ENCODE peak calls at places on chromosomes 16 and 17, in four cellular contexts. X is neuronal stem cell, M is H9, W is mesenchymal stem cell. T is an unnamed sample.

GRCh38 chr16:5678371-5678770 is 580.8 kb upstream of the EEF2KMT start:
- DNase-seq in X (peak), M (peak), W (no peak), T (peak)

GRCh38 chr16:66717112-66717675 is 20.7 kb upstream of the CMTM4 start:
- DNase-seq in X (no peak), M (peak), W (peak), T (no peak)

GRCh38 chr17:45234641-45235040 is 13.0 kb downstream of the FMNL1 start:
- DNase-seq in X (no peak), M (peak), W (no peak), T (no peak)

GRCh38 chr17:9566067-9566466 is 9.6 kb downstream of the STX8 start:
- DNase-seq in X (no peak), M (no peak), W (no peak), T (no peak)

GRCh38 chr16:69870761-69871160 is 80.4 kb upstream of the CLEC18A start:
- DNase-seq in X (no peak), M (no peak), W (no peak), T (no peak)

GRCh38 chr17:39240631-39241030 is 14.9 kb upstream of the STAC2 start:
- DNase-seq in X (no peak), M (no peak), W (no peak), T (no peak)

GRCh38 chr17:2373179-2373578 is 27.7 kb downstream of the MNT start:
- DNase-seq in X (no peak), M (no peak), W (no peak), T (no peak)

GRCh38 chr17:56822725-56823124 is 11.0 kb downstream of the C17orf67 start:
- DNase-seq in X (no peak), M (no peak), W (no peak), T (no peak)

GRCh38 chr17:58982626-58983025 is 124.1 kb downstream of the TRIM37 start:
- DNase-seq in X (no peak), M (no peak), W (no peak), T (no peak)

GRCh38 chr17:58391302-58391984 is 25.9 kb downstream of the RNF43 start:
- DNase-seq in X (no peak), M (no peak), W (no peak), T (no peak)

GRCh38 chr16:11992008-11992584 is 15.6 kb downstream of the SNX29 start:
- DNase-seq in X (no peak), M (no peak), W (no peak), T (no peak)

GRCh38 chr16:14063618-14064581 is 7.2 kb upstream of the MRTFB start:
- DNase-seq in X (no peak), M (no peak), W (no peak), T (no peak)

GRCh38 chr17:63949576-63950250 is 17.6 kb upstream of the CD79B start:
- DNase-seq in X (no peak), M (no peak), W (no peak), T (no peak)

GRCh38 chr16:51121009-51121347 is 30.1 kb downstream of the SALL1 start:
- DNase-seq in X (no peak), M (no peak), W (no peak), T (no peak)

GRCh38 chr17:51677875-51678274 is 417.5 kb downstream of the UTP18 start:
- DNase-seq in X (no peak), M (no peak), W (no peak), T (no peak)

GRCh38 chr16:53504665-53505064 is 1.7 kb upstream of the AKTIP start:
- DNase-seq in X (no peak), M (no peak), W (peak), T (no peak)

GRCh38 chr17:2239882-2240430 is 63.6 kb downstream of the SMG6 start:
- DNase-seq in X (no peak), M (no peak), W (peak), T (no peak)

GRCh38 chr17:8985054-8985701 is 19.7 kb upstream of the PIK3R5 start:
- DNase-seq in X (no peak), M (no peak), W (no peak), T (no peak)

GRCh38 chr17:49887086-49887743 is 39.3 kb upstream of the TAC4 start:
- DNase-seq in X (no peak), M (peak), W (no peak), T (no peak)

GRCh38 chr16:11250091-11250785 is 5.8 kb downstream of the SOCS1 start:
- DNase-seq in X (no peak), M (peak), W (no peak), T (peak)

GRCh38 chr17:4932756-4933155 is 679 bp downstream of the GP1BA start:
- DNase-seq in X (no peak), M (no peak), W (no peak), T (no peak)

GRCh38 chr16:87161822-87162676 is 155.1 kb downstream of the C16orf95 start:
- DNase-seq in X (no peak), M (no peak), W (no peak), T (no peak)

GRCh38 chr16:56824804-56825203 is 40.2 kb upstream of the SLC12A3 start:
- DNase-seq in X (no peak), M (no peak), W (no peak), T (no peak)

GRCh38 chr16:52383640-52384292 is 163.2 kb downstream of the TOX3 start:
- DNase-seq in X (no peak), M (no peak), W (no peak), T (no peak)

GRCh38 chr17:1108810-1109605 is 70.8 kb downstream of the ABR start:
- DNase-seq in X (no peak), M (no peak), W (peak), T (no peak)

GRCh38 chr17:7308625-7309433 is 1.4 kb downstream of the EIF5A start:
- DNase-seq in X (no peak), M (peak), W (peak), T (peak)

GRCh38 chr17:13600475-13601316 is 1.0 kb downstream of the HS3ST3A1 start:
- DNase-seq in X (peak), M (peak), W (peak), T (peak)

GRCh38 chr17:16962804-16963203 is 9.1 kb downstream of the TNFRSF13B start:
- DNase-seq in X (no peak), M (peak), W (no peak), T (no peak)

GRCh38 chr16:79509221-79509631 is 91.3 kb downstream of the MAF start:
- DNase-seq in X (no peak), M (no peak), W (no peak), T (no peak)

GRCh38 chr16:30561212-30561816 is 3.1 kb upstream of the ZNF764 start:
- DNase-seq in X (no peak), M (peak), W (no peak), T (no peak)

GRCh38 chr16:84175351-84176081 is 11.3 kb downstream of the TAF1C start:
- DNase-seq in X (peak), M (peak), W (peak), T (peak)

GRCh38 chr17:55624789-55625433 is 97.8 kb downstream of the TMEM100 start:
- DNase-seq in X (no peak), M (no peak), W (no peak), T (no peak)

GRCh38 chr17:75065562-75066151 is 18.6 kb downstream of the KCTD2 start:
- DNase-seq in X (no peak), M (no peak), W (peak), T (no peak)

GRCh38 chr16:25256821-25257503 is 683 bp downstream of the ZKSCAN2 start:
- DNase-seq in X (no peak), M (peak), W (peak), T (no peak)

GRCh38 chr17:73311781-73312641 is at the start of gene CDC42EP4:
- DNase-seq in X (peak), M (peak), W (peak), T (peak)

GRCh38 chr16:30710971-30711370 is 12.0 kb downstream of the SRCAP start:
- DNase-seq in X (no peak), M (no peak), W (no peak), T (no peak)

GRCh38 chr17:4136373-4136772 is 6.5 kb downstream of the ZZEF1 start:
- DNase-seq in X (no peak), M (no peak), W (no peak), T (no peak)

GRCh38 chr16:75579435-75579834 is 13.3 kb downstream of the GABARAPL2 start:
- DNase-seq in X (no peak), M (no peak), W (no peak), T (no peak)

GRCh38 chr16:14095883-14096551 is 24.9 kb downstream of the MRTFB start:
- DNase-seq in X (no peak), M (no peak), W (no peak), T (no peak)

DNA sequence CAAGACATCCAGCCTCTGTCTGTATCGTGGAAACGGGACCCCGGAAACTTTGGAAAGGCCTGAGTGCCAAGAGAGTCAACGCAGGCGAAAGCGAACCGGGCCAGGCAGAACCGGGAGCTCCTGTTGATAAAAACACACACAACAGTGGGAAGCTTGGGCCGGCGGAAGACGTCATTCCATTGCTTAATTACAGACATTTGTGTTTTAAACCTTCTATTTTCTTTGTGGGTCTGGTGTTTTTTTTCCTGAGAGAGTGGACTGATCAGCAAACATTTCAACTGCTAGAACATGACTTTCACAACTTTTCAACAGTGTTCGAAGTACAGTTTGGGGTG is 879 bp upstream of the RNF157 start:
- DNase-seq in X (no peak), M (no peak), W (no peak), T (no peak)
- H3K4ac ChIP-seq in X (no peak), M (no peak), W (no peak), T (peak)

GRCh38 chr17:82704886-82705285 is 6.4 kb upstream of the RAB40B start:
- DNase-seq in X (no peak), M (no peak), W (no peak), T (no peak)
- H3K4ac ChIP-seq in X (no peak), M (no peak), W (no peak), T (no peak)

GRCh38 chr17:80503031-80503430 is 26.6 kb upstream of the NPTX1 start:
- DNase-seq in X (no peak), M (no peak), W (no peak), T (no peak)
- H3K4ac ChIP-seq in X (no peak), M (no peak), W (no peak), T (no peak)

DNA sequence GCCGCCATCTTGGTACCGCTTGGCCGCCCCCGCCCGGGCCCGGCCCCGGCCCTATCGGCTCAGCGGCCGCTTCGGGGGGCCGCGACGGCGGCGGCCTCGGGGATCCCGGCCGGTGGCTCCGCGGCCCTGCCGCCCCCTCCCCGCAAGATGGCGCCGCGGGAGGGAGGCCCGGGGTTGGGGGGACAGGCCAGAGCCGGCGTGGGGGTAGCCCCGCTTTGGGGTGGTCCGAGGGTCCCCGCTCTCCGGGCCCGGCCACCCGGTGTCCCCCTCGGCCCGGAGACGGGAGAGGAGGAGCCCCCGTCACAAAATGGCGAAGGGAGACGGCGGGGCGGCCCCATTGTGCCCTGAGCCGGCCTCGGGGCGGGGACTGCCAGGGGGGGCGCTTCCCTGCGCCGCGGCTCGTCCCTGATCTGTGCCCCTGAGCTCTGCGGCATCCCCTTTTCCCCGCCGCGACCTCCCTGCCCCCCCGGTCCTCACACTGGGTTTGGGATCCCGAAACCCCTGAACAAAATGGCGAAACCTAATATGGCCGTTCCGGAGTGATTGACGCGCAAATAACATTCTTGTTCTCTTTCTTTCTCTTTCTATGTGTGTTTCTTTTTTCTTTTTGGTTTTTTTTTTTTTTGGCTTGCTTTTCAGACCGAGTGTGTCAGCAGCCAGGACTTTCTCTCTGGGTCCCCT is 978 bp downstream of the HAPSTR1 start:
- DNase-seq in X (peak), M (no peak), W (peak), T (no peak)
- H3K4ac ChIP-seq in X (peak), M (peak), W (peak), T (peak)

DNA sequence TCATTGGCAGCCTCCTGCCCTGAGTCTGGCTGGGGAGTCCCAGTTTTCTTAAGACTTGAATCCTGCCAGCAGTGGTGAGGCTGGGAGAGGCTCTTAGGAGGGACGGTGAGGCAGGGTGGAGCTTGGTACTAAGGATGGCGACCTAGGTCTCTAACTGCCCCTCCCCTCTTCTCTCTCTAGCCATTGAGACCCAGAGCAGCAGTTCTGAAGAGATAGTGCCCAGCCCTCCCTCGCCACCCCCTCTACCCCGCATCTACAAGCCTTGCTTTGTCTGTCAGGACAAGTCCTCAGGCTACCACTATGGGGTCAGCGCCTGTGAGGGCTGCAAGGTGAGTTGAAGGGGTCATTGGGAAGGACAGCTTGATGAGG is 16.4 kb downstream of the GJD3 start:
- DNase-seq in X (no peak), M (peak), W (no peak), T (no peak)
- H3K4ac ChIP-seq in X (no peak), M (no peak), W (no peak), T (no peak)

DNA sequence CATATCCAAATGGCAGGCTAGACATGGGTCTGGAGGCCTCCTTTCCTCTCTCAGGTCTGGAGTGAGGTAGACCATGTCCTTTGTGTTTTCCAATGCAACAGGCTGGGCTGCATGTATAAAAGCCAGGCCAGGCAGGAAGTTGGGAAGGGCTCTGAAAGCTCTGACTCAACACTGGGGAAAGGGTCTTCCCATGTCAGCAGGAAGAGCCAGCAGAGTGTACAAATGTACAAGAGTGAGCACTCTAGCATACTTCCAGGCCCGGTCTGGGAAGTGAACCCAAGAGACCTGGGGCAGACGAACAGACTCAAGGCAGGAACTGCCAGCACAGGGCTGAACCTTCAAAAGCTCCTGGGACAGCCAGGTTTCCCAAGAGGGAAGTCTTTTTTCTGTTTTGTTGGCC is 7.0 kb downstream of the ATPAF2 start:
- DNase-seq in X (no peak), M (no peak), W (peak), T (no peak)
- H3K4ac ChIP-seq in X (no peak), M (no peak), W (peak), T (no peak)

T was measured in H1.